ENCODE peak calls at places on chromosome 21, in seven cellular contexts. K, D, I, R, T, V and P are unnamed samples.

GRCh38 chr21:34072145-34073031 is 990 bp upstream of the MRPS6 start:
- DNase-seq in K (peak), D (no peak), I (no peak), R (peak), T (peak), V (no peak), P (peak)

GRCh38 chr21:45504021-45504515 is 38.2 kb downstream of the SLC19A1 start:
- DNase-seq in K (no peak), D (no peak), I (no peak), R (no peak), T (no peak), V (no peak), P (no peak)

GRCh38 chr21:27024316-27024715 is 57.4 kb upstream of the ADAMTS5 start:
- DNase-seq in K (peak), D (peak), I (no peak), R (no peak), T (no peak), V (no peak), P (no peak)

GRCh38 chr21:45136927-45137611 is 62.7 kb downstream of the ADARB1 start:
- DNase-seq in K (peak), D (peak), I (peak), R (peak), T (peak), V (peak), P (peak)

GRCh38 chr21:38129711-38130110 is 127.1 kb upstream of the KCNJ15 start:
- DNase-seq in K (no peak), D (no peak), I (no peak), R (no peak), T (no peak), V (no peak), P (no peak)

GRCh38 chr21:30227633-30228404 is 11.9 kb upstream of the CLDN8 start:
- DNase-seq in K (no peak), D (peak), I (no peak), R (no peak), T (no peak), V (peak), P (no peak)

GRCh38 chr21:45453308-45453950 is 48.5 kb downstream of the COL18A1 start:
- DNase-seq in K (no peak), D (no peak), I (no peak), R (no peak), T (no peak), V (no peak), P (no peak)

GRCh38 chr21:17514124-17514481 is 1.3 kb downstream of the CXADR start:
- DNase-seq in K (peak), D (no peak), I (no peak), R (no peak), T (no peak), V (peak), P (no peak)

GRCh38 chr21:43343992-43344886 is 82.7 kb downstream of the SIK1 start:
- DNase-seq in K (no peak), D (no peak), I (no peak), R (no peak), T (no peak), V (no peak), P (no peak)